ENCODE peak calls at places on chromosomes 12 and 14, in four cellular contexts. One of them, this sample, is unnamed.

GRCh38 chr12:52715416-52715815 is 12.1 kb upstream of the KRT77 start:
- DNase-seq in astrocyte of the cerebellum: no peak
- DNase-seq in fibroblast of the aortic adventitia: no peak
- DNase-seq in IMR-90: no peak
- DNase-seq in this sample: no peak

GRCh38 chr14:28609228-28609828 is 157.3 kb upstream of the FOXG1 start:
- DNase-seq in astrocyte of the cerebellum: peak
- DNase-seq in fibroblast of the aortic adventitia: peak
- DNase-seq in IMR-90: peak
- DNase-seq in this sample: peak

GRCh38 chr12:108832730-108833354 is 24.5 kb downstream of the SSH1 start:
- DNase-seq in astrocyte of the cerebellum: peak
- DNase-seq in fibroblast of the aortic adventitia: peak
- DNase-seq in IMR-90: peak
- DNase-seq in this sample: peak

GRCh38 chr12:75842119-75842518 is 189.5 kb downstream of the PHLDA1 start:
- DNase-seq in astrocyte of the cerebellum: no peak
- DNase-seq in fibroblast of the aortic adventitia: no peak
- DNase-seq in IMR-90: no peak
- DNase-seq in this sample: peak

GRCh38 chr12:65756956-65757511 is 67.2 kb upstream of the HMGA2 start:
- DNase-seq in astrocyte of the cerebellum: no peak
- DNase-seq in fibroblast of the aortic adventitia: no peak
- DNase-seq in IMR-90: peak
- DNase-seq in this sample: no peak

GRCh38 chr12:8648598-8649205 is 13.9 kb downstream of the MFAP5 start:
- DNase-seq in astrocyte of the cerebellum: no peak
- DNase-seq in fibroblast of the aortic adventitia: no peak
- DNase-seq in IMR-90: no peak
- DNase-seq in this sample: no peak

GRCh38 chr14:66330916-66331315 is 155.3 kb upstream of the CCDC196 start:
- DNase-seq in astrocyte of the cerebellum: no peak
- DNase-seq in fibroblast of the aortic adventitia: peak
- DNase-seq in IMR-90: no peak
- DNase-seq in this sample: peak

GRCh38 chr14:68779761-68780323 is 13.0 kb downstream of the ZFP36L1 start:
- DNase-seq in astrocyte of the cerebellum: no peak
- DNase-seq in fibroblast of the aortic adventitia: peak
- DNase-seq in IMR-90: peak
- DNase-seq in this sample: peak

GRCh38 chr12:89454080-89454848 is 70.3 kb downstream of the GALNT4 start:
- DNase-seq in astrocyte of the cerebellum: no peak
- DNase-seq in fibroblast of the aortic adventitia: peak
- DNase-seq in IMR-90: no peak
- DNase-seq in this sample: peak

GRCh38 chr12:122403115-122403770 is 19.2 kb downstream of the CLIP1 start:
- DNase-seq in astrocyte of the cerebellum: no peak
- DNase-seq in fibroblast of the aortic adventitia: no peak
- DNase-seq in IMR-90: no peak
- DNase-seq in this sample: no peak

GRCh38 chr12:131205534-131205933 is 251.8 kb downstream of the ADGRD1 start:
- DNase-seq in astrocyte of the cerebellum: no peak
- DNase-seq in fibroblast of the aortic adventitia: no peak
- DNase-seq in IMR-90: no peak
- DNase-seq in this sample: no peak

GRCh38 chr12:97541366-97541765 is 78.8 kb downstream of the RMST start:
- DNase-seq in astrocyte of the cerebellum: no peak
- DNase-seq in fibroblast of the aortic adventitia: no peak
- DNase-seq in IMR-90: no peak
- DNase-seq in this sample: no peak

GRCh38 chr12:77578471-77579262 is 252.0 kb upstream of the NAV3 start:
- DNase-seq in astrocyte of the cerebellum: no peak
- DNase-seq in fibroblast of the aortic adventitia: peak
- DNase-seq in IMR-90: peak
- DNase-seq in this sample: no peak

GRCh38 chr12:107359382-107359781 is 266.0 kb upstream of the CRY1 start:
- DNase-seq in astrocyte of the cerebellum: no peak
- DNase-seq in fibroblast of the aortic adventitia: no peak
- DNase-seq in IMR-90: peak
- DNase-seq in this sample: no peak

GRCh38 chr12:53200458-53201169 is 6.4 kb downstream of the ITGB7 start:
- DNase-seq in astrocyte of the cerebellum: no peak
- DNase-seq in fibroblast of the aortic adventitia: peak
- DNase-seq in IMR-90: no peak
- DNase-seq in this sample: no peak

GRCh38 chr14:46344327-46344937 is 307.1 kb downstream of the RPL10L start:
- DNase-seq in astrocyte of the cerebellum: peak
- DNase-seq in fibroblast of the aortic adventitia: no peak
- DNase-seq in IMR-90: no peak
- DNase-seq in this sample: peak

GRCh38 chr12:41924111-41924510 is 220.6 kb downstream of the GXYLT1 start:
- DNase-seq in astrocyte of the cerebellum: no peak
- DNase-seq in fibroblast of the aortic adventitia: no peak
- DNase-seq in IMR-90: no peak
- DNase-seq in this sample: no peak

DNA sequence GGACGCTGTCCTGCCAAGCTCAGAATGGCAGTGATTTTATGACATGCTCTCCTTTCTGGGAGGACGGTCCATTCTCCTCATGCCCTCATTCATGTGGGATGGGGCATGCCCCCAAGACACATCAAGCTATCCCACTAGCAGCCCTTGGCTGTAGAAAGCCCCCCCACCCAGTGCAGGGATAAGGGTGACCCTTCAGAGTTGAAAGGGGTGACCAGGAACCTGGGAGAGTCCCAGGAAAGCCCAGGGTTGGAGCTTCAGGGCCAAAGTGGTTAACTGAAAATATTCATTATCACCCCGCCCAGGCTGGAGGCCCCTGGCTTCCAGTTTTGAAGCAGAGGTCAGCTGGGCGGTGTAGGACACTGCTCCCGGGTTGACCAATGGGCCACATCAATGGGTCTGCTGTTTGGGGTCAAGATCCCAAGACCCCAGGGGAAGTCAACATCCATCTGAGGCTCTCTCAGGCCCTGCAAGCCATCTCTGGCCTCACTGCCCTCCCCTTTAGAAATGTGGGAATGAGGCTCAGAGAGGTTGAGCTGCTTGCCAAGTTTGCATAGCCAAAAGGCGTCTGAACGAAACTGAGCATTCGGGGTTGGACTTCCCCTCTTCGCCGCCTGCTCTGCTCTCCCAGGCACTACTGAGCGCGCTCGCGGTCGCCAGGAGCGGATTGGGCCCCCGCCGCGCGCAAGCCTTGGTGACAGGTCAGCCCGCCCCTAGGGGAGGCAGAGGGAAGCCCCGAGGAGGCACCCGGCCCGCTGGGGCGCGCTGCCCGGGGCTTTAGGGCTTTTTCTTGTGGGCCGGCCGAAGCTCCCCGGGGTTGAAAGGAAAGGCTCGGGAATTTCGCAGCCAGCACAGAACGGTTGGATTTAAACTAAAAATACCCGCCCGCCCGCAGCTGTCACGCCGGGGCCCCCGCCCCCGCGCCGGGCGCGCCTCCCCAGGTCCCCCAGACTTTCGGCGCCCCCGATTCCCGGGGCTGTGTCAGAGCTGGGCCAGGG is 630 bp downstream of the SYNE3 start:
- DNase-seq in astrocyte of the cerebellum: no peak
- DNase-seq in fibroblast of the aortic adventitia: peak
- DNase-seq in IMR-90: peak
- DNase-seq in this sample: peak
- TF ChIP-seq CTCF in astrocyte of the cerebellum: peak
- TF ChIP-seq CTCF in fibroblast of the aortic adventitia: peak
- TF ChIP-seq CTCF in IMR-90: peak
- TF ChIP-seq CTCF in this sample: peak

DNA sequence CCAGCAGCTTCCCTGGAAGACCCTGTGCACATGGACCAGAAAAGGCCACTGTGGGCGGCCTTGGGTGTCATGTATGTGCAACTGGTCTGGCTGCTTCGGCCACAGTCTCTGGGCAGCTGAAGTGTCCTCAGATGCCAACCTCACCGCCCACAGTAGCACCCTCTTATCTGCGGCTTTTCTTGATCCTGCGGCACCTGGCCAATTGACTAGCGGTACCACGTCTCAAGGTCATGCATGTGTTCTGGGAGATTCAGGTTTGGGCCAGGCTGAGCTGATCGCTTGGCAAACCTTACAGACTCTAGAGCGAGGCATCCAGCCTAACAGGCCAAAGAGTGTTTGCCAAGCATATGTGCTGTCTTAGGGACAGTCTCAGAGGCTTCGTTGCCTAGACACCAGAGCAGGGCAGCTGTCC is 60.7 kb downstream of the CACNA1C start:
- DNase-seq in astrocyte of the cerebellum: no peak
- DNase-seq in fibroblast of the aortic adventitia: no peak
- DNase-seq in IMR-90: no peak
- DNase-seq in this sample: no peak
- TF ChIP-seq CTCF in astrocyte of the cerebellum: no peak
- TF ChIP-seq CTCF in fibroblast of the aortic adventitia: no peak
- TF ChIP-seq CTCF in IMR-90: no peak
- TF ChIP-seq CTCF in this sample: no peak

GRCh38 chr14:61470261-61470953 is 149.0 kb downstream of the PRKCH start:
- DNase-seq in astrocyte of the cerebellum: peak
- DNase-seq in fibroblast of the aortic adventitia: peak
- DNase-seq in IMR-90: peak
- DNase-seq in this sample: peak
- TF ChIP-seq CTCF in astrocyte of the cerebellum: peak
- TF ChIP-seq CTCF in fibroblast of the aortic adventitia: peak
- TF ChIP-seq CTCF in IMR-90: peak
- TF ChIP-seq CTCF in this sample: peak

GRCh38 chr14:63853831-63854293 is 1.1 kb downstream of the SYNE2 start:
- DNase-seq in astrocyte of the cerebellum: no peak
- DNase-seq in fibroblast of the aortic adventitia: peak
- DNase-seq in IMR-90: peak
- DNase-seq in this sample: peak

GRCh38 chr14:63855272-63855671 is 2.5 kb downstream of the SYNE2 start:
- DNase-seq in astrocyte of the cerebellum: no peak
- DNase-seq in fibroblast of the aortic adventitia: no peak
- DNase-seq in IMR-90: no peak
- DNase-seq in this sample: no peak

GRCh38 chr14:63852817-63853730 is at the start of gene SYNE2:
- DNase-seq in astrocyte of the cerebellum: peak
- DNase-seq in fibroblast of the aortic adventitia: peak
- DNase-seq in IMR-90: peak
- DNase-seq in this sample: peak

GRCh38 chr14:63854330-63854729 is 1.5 kb downstream of the SYNE2 start:
- DNase-seq in astrocyte of the cerebellum: no peak
- DNase-seq in fibroblast of the aortic adventitia: no peak
- DNase-seq in IMR-90: no peak
- DNase-seq in this sample: no peak

GRCh38 chr14:63852271-63852816 is 460 bp upstream of the SYNE2 start:
- DNase-seq in astrocyte of the cerebellum: no peak
- DNase-seq in fibroblast of the aortic adventitia: peak
- DNase-seq in IMR-90: peak
- DNase-seq in this sample: no peak
- TF ChIP-seq CTCF in astrocyte of the cerebellum: no peak
- TF ChIP-seq CTCF in fibroblast of the aortic adventitia: no peak
- TF ChIP-seq CTCF in IMR-90: no peak
- TF ChIP-seq CTCF in this sample: no peak

GRCh38 chr14:50955373-50956043 is 11.2 kb upstream of the PYGL start:
- DNase-seq in astrocyte of the cerebellum: peak
- DNase-seq in fibroblast of the aortic adventitia: peak
- DNase-seq in IMR-90: peak
- DNase-seq in this sample: peak
- TF ChIP-seq CTCF in astrocyte of the cerebellum: peak
- TF ChIP-seq CTCF in fibroblast of the aortic adventitia: peak
- TF ChIP-seq CTCF in IMR-90: peak
- TF ChIP-seq CTCF in this sample: peak

GRCh38 chr14:83940253-83940652 is 1589.7 kb upstream of the FLRT2 start:
- DNase-seq in astrocyte of the cerebellum: no peak
- DNase-seq in fibroblast of the aortic adventitia: no peak
- DNase-seq in IMR-90: no peak
- DNase-seq in this sample: peak
- TF ChIP-seq CTCF in astrocyte of the cerebellum: no peak
- TF ChIP-seq CTCF in fibroblast of the aortic adventitia: no peak
- TF ChIP-seq CTCF in IMR-90: no peak
- TF ChIP-seq CTCF in this sample: no peak

GRCh38 chr14:99807413-99808132 is 14.4 kb downstream of the EML1 start:
- DNase-seq in astrocyte of the cerebellum: peak
- DNase-seq in fibroblast of the aortic adventitia: peak
- DNase-seq in IMR-90: no peak
- DNase-seq in this sample: no peak

GRCh38 chr14:99809864-99810854 is 16.9 kb downstream of the EML1 start:
- DNase-seq in astrocyte of the cerebellum: no peak
- DNase-seq in fibroblast of the aortic adventitia: no peak
- DNase-seq in IMR-90: no peak
- DNase-seq in this sample: no peak

GRCh38 chr14:99809376-99809775 is 16.2 kb downstream of the EML1 start:
- DNase-seq in astrocyte of the cerebellum: no peak
- DNase-seq in fibroblast of the aortic adventitia: peak
- DNase-seq in IMR-90: peak
- DNase-seq in this sample: no peak

GRCh38 chr14:99808133-99808505 is 14.9 kb downstream of the EML1 start:
- DNase-seq in astrocyte of the cerebellum: no peak
- DNase-seq in fibroblast of the aortic adventitia: no peak
- DNase-seq in IMR-90: no peak
- DNase-seq in this sample: no peak

GRCh38 chr14:99808515-99808914 is 15.3 kb downstream of the EML1 start:
- DNase-seq in astrocyte of the cerebellum: no peak
- DNase-seq in fibroblast of the aortic adventitia: peak
- DNase-seq in IMR-90: no peak
- DNase-seq in this sample: no peak
- TF ChIP-seq CTCF in astrocyte of the cerebellum: no peak
- TF ChIP-seq CTCF in fibroblast of the aortic adventitia: no peak
- TF ChIP-seq CTCF in IMR-90: peak
- TF ChIP-seq CTCF in this sample: no peak

DNA sequence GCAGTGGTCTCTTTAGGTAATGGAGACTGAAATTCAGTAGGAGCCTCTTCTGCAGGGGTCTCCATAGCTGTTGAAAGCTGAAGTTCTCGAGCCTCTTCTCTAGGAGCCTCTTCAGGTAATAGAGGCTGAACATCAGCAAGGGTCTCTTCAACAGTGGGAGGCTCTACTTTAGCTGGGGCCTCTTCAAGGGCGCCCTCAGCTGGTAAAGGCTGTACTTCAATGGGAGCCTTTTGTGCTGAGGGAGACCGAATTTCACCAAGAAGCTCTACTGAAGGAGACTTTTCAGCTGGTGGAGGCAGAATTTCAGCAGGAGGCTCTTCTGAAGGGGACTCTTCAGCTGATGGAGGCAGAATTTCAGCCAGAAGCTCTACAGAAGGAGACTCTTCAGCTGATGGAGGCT is 1.5 kb downstream of the FSCB start:
- DNase-seq in astrocyte of the cerebellum: no peak
- DNase-seq in fibroblast of the aortic adventitia: no peak
- DNase-seq in IMR-90: no peak
- DNase-seq in this sample: no peak
- TF ChIP-seq CTCF in astrocyte of the cerebellum: no peak
- TF ChIP-seq CTCF in fibroblast of the aortic adventitia: no peak
- TF ChIP-seq CTCF in IMR-90: no peak
- TF ChIP-seq CTCF in this sample: no peak